ENCODE peak calls at places on chromosomes 3 and 15, in four cellular contexts. A is NCI-H1105 treated with DMSO at 0.1 percent for 48 hours, F is omental fat pad, R is HTR-8/SVneo. O is an unnamed sample.

GRCh38 chr15:52289629-52290081 is 5.9 kb downstream of the MYO5C start:
- DNase-seq in A (no peak), F (no peak), R (no peak), O (no peak)

GRCh38 chr15:81308260-81308659 is 15.7 kb downstream of the STARD5 start:
- DNase-seq in A (no peak), F (no peak), R (no peak), O (no peak)

GRCh38 chr15:87487484-87487883 is 769.1 kb downstream of the NTRK3 start:
- DNase-seq in A (no peak), F (no peak), R (no peak), O (no peak)

GRCh38 chr15:92113832-92114231 is 260.3 kb downstream of the SLCO3A1 start:
- DNase-seq in A (no peak), F (no peak), R (no peak), O (no peak)

GRCh38 chr3:66463054-66463631 is 37.7 kb downstream of the LRIG1 start:
- DNase-seq in A (no peak), F (no peak), R (no peak), O (no peak)

GRCh38 chr15:36577082-36577481 is 2.3 kb upstream of the CDIN1 start:
- DNase-seq in A (no peak), F (no peak), R (no peak), O (no peak)

GRCh38 chr15:31302029-31302657 is 24.5 kb upstream of the KLF13 start:
- DNase-seq in A (no peak), F (no peak), R (no peak), O (no peak)

GRCh38 chr15:61459785-61460707 is 230.9 kb upstream of the RORA start:
- DNase-seq in A (no peak), F (no peak), R (no peak), O (no peak)

GRCh38 chr3:175476489-175476888 is 617.4 kb downstream of the NAALADL2 start:
- DNase-seq in A (no peak), F (no peak), R (no peak), O (no peak)

GRCh38 chr3:168722091-168722490 is 626.4 kb upstream of the GOLIM4 start:
- DNase-seq in A (no peak), F (no peak), R (no peak), O (no peak)

O was measured in COR-L47.